ENCODE peak calls at places on chromosomes 16 and 17, in five cellular contexts. O is cardiac muscle cell, D is mesendoderm, A is IMR-90, E is left ventricle myocardium inferior. C is an unnamed sample. For H3K27me3, the result is how much of the 10 kb centered on the place peaks cover.

GRCh38 chr16:15942901-15943690 is 6.3 kb upstream of the ABCC1 start:
- DNase-seq in E (no peak), O (no peak), A (no peak), D (no peak), C (no peak)

GRCh38 chr16:65737831-65738230 is 616.0 kb upstream of the CDH11 start:
- DNase-seq in O (peak), A (no peak), D (peak), E (no peak), C (no peak)

GRCh38 chr17:58344047-58344790 is 7.8 kb downstream of the SUPT4H1 start:
- DNase-seq in A (no peak), D (no peak), O (no peak), E (no peak), C (no peak)

GRCh38 chr16:13390093-13390985 is 488.9 kb downstream of the SHISA9 start:
- DNase-seq in A (no peak), D (peak), E (no peak), O (peak), C (no peak)

GRCh38 chr17:73099504-73099903 is 7.0 kb upstream of the SLC39A11 start:
- DNase-seq in E (no peak), D (no peak), O (no peak), A (no peak), C (no peak)

GRCh38 chr16:88516666-88517065 is 53.5 kb upstream of the ZC3H18 start:
- DNase-seq in O (no peak), E (no peak), A (no peak), D (no peak), C (no peak)

GRCh38 chr16:62213763-62214162 is 177.5 kb upstream of the CDH8 start:
- DNase-seq in D (peak), E (no peak), A (no peak), O (no peak), C (no peak)

GRCh38 chr17:82170412-82170961 is 42.2 kb downstream of the CCDC57 start:
- DNase-seq in A (no peak), O (no peak), E (peak), D (no peak), C (no peak)

GRCh38 chr17:42023524-42024349 is 3.8 kb downstream of the NKIRAS2 start:
- DNase-seq in O (no peak), A (no peak), E (peak), D (peak), C (no peak)

GRCh38 chr17:64777413-64778101 is 115.5 kb upstream of the SMURF2 start:
- DNase-seq in O (no peak), A (no peak), D (no peak), E (peak), C (no peak)

GRCh38 chr17:79803997-79804855 is 7.3 kb upstream of the CBX8 start:
- DNase-seq in O (no peak), A (no peak), D (no peak), E (no peak), C (no peak)

GRCh38 chr16:89828870-89829629 is 775 bp downstream of the SPIRE2 start:
- DNase-seq in A (no peak), E (no peak), O (no peak), D (peak), C (no peak)

GRCh38 chr16:77599793-77600415 is 122.4 kb upstream of the NUDT7 start:
- DNase-seq in A (peak), E (no peak), O (peak), D (no peak), C (peak)

GRCh38 chr16:83715217-83715920 is 92.4 kb upstream of the HSBP1 start:
- DNase-seq in E (no peak), O (no peak), A (no peak), D (no peak), C (no peak)

GRCh38 chr16:73771676-73772075 is 524.9 kb upstream of the PSMD7 start:
- DNase-seq in D (no peak), O (no peak), A (no peak), E (no peak), C (peak)

GRCh38 chr17:75130632-75131277 is 787 bp downstream of the NT5C start:
- DNase-seq in A (peak), O (peak), E (peak), D (peak), C (peak)

GRCh38 chr17:79850571-79851460 is 11.6 kb upstream of the CBX4 start:
- DNase-seq in E (no peak), D (peak), A (peak), O (no peak), C (peak)

GRCh38 chr16:67155305-67156145 is 4.2 kb downstream of the TRADD start:
- DNase-seq in O (peak), E (peak), D (peak), A (peak), C (peak)

GRCh38 chr16:14179116-14179515 is 108.0 kb downstream of the MRTFB start:
- DNase-seq in A (peak), O (no peak), D (no peak), E (no peak), C (no peak)

GRCh38 chr16:25109643-25110042 is 1.9 kb upstream of the LCMT1 start:
- DNase-seq in A (peak), E (no peak), O (no peak), D (no peak), C (peak)

GRCh38 chr17:79818026-79818758 is 21.0 kb downstream of the CBX4 start:
- DNase-seq in D (no peak), O (no peak), A (no peak), E (no peak), C (no peak)

GRCh38 chr16:77898671-77899211 is 110.4 kb downstream of the VAT1L start:
- DNase-seq in E (no peak), A (peak), O (no peak), D (no peak), C (no peak)

GRCh38 chr16:57349212-57350031 is 9.2 kb upstream of the CCL22 start:
- DNase-seq in D (no peak), A (no peak), O (no peak), E (no peak), C (no peak)

GRCh38 chr17:11944587-11944986 is 52.7 kb downstream of the ZNF18 start:
- DNase-seq in D (no peak), E (no peak), O (no peak), A (no peak), C (no peak)

GRCh38 chr17:75691371-75692290 is 24.5 kb downstream of the SAP30BP start:
- DNase-seq in O (no peak), D (no peak), A (peak), E (no peak), C (no peak)

DNA sequence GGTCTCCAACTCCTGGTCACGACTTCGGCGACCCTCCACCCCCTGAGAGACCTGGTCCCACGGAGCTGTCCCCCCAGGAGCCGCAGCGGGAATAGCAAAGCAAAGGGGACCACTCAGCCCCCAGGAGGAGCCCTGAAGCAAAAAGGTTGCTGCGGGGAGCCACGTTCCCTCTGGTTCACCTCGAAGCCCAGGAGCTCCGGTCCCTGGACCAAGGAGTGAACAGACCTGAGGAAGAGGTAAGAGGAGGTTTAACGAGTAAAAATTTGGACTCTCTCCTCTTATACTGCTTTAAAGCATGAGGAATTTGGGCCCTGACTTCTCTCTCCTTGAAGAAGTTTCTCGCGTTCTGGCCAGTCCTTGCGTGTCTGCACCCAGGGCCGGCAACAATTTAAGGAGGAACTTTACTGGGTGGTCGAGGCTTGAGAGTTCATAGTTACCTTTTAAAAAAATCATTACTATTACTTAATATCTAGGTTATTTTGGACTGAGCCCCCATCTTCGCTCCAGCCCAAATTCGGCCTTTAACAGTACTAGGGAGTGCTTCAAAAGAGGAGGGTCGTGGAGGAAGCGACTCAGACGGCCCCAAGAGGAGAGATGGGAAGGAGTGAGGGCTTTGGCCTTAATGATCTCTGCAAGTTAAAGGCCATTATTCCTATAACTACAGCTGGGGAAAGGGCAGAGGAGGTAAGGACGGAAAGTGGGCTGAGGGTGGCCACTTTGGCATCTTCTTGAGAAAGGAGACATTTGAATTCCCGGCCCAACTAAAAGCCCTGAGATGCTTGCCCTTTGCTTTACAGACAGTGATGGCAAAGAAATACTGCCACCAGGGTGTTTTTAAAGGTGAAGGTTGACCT is 16.9 kb upstream of the HOXB9 start:
- DNase-seq in A (no peak), E (no peak), D (no peak), O (no peak), C (no peak)
- H3K27me3 ChIP-seq in A (half or more), E (half or more), D (half or more), O (half or more), C (half or more)

GRCh38 chr16:19524356-19524865 is 669 bp downstream of the CCP110 start:
- DNase-seq in D (no peak), A (no peak), E (no peak), O (peak), C (no peak)

GRCh38 chr16:19523559-19524355 is at the start of gene CCP110:
- DNase-seq in A (peak), D (peak), O (peak), E (peak), C (peak)

GRCh38 chr16:19521471-19522368 is at the start of gene GDE1:
- DNase-seq in A (peak), D (peak), E (peak), O (peak), C (peak)

GRCh38 chr16:19522369-19523159 is 666 bp upstream of the GDE1 start:
- DNase-seq in D (no peak), O (no peak), E (no peak), A (no peak), C (no peak)

GRCh38 chr16:19523184-19523558 is 571 bp upstream of the CCP110 start:
- DNase-seq in O (no peak), D (peak), E (no peak), A (no peak), C (no peak)
- H3K4me3 ChIP-seq in O (no peak), D (no peak), E (peak), A (no peak), C (no peak)

GRCh38 chr16:85249830-85250455 is 137.7 kb upstream of the CIBAR2 start:
- DNase-seq in A (no peak), O (no peak), D (no peak), E (no peak), C (no peak)

GRCh38 chr16:85252014-85252413 is 139.7 kb upstream of the CIBAR2 start:
- DNase-seq in E (no peak), A (no peak), O (no peak), D (no peak), C (no peak)

GRCh38 chr16:85251225-85251760 is 139.0 kb upstream of the CIBAR2 start:
- DNase-seq in D (no peak), A (no peak), O (no peak), E (no peak), C (no peak)

GRCh38 chr16:85249418-85249817 is 137.1 kb upstream of the CIBAR2 start:
- DNase-seq in D (no peak), A (no peak), E (no peak), O (no peak), C (no peak)

GRCh38 chr16:85250609-85251223 is 138.4 kb upstream of the CIBAR2 start:
- DNase-seq in O (no peak), E (no peak), D (no peak), A (no peak), C (no peak)
- H3K27me3 ChIP-seq in O (under half), E (under half), D (under half), A (under half), C (under half)

GRCh38 chr16:4376820-4377572 is 5.3 kb downstream of the VASN start:
- DNase-seq in A (no peak), O (no peak), D (peak), E (no peak), C (no peak)

GRCh38 chr16:4378202-4378666 is 6.6 kb downstream of the VASN start:
- DNase-seq in O (no peak), D (no peak), E (peak), A (no peak), C (no peak)

GRCh38 chr16:4377573-4378146 is 6.0 kb downstream of the VASN start:
- DNase-seq in D (peak), E (no peak), O (no peak), A (no peak), C (no peak)

GRCh38 chr16:4375717-4376116 is 4.1 kb downstream of the VASN start:
- DNase-seq in E (no peak), D (no peak), A (no peak), O (no peak), C (no peak)

DNA sequence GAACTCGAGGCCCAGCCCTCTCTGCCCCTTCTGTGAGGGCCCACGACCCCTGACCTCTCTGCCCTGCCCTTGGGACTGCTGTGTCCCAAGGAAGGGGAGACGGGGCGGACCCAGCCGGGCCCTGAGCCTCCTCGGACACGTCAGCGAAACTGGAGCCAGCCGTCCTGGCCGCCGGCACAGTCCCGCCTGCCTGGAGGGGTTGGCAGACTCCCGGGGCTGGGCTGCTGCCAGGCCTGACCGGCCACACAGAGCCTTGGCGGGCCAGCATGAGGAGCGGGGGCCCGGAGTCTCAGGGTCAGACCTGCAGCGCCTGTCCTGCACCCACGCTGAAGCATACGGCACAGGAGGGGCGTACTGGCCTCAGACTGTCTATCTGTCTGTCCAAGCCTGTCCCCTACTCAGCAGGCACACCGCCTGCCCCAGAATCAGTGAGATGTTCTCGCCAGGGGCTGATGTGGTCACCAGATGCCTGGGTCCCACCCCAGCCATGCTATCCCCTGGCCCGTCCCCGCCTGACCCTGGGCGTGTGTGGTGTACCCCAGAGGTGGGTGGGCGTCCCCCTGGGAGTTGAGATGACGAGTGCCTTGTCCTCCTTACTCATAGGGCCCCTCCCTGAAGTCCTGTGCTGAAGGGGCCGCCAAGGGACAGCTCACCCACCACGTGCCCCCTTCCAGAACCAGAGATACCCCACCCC is 4.6 kb downstream of the VASN start:
- DNase-seq in D (no peak), A (peak), E (peak), O (no peak), C (peak)
- H3K4me3 ChIP-seq in D (no peak), A (peak), E (peak), O (no peak), C (peak)

DNA sequence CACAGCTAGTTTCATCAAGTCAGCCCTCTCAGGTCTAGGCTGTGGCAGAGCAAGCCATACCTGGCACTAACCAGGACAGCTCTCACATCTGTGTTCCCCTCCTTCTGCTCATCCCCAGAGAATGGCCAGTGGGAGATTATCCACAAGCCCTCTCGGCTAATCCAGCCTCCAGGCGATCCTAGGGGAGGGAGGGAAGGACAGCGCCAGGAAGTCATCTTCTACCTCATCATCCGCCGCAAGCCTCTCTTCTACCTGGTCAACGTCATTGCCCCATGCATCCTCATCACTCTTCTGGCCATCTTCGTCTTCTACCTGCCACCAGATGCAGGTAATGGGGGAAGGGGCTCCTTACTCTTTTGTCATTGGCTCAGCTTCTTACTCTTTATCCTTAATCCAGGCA is 3.6 kb downstream of the CHRNB1 start:
- DNase-seq in O (no peak), E (no peak), D (no peak), A (no peak), C (no peak)
- H3K27me3 ChIP-seq in O (under half), E (under half), D (under half), A (under half), C (under half)

GRCh38 chr17:29585080-29585751 is 4.2 kb downstream of the GIT1 start:
- DNase-seq in D (no peak), E (no peak), A (no peak), O (no peak), C (no peak)
- H3K4me3 ChIP-seq in D (no peak), E (peak), A (no peak), O (no peak), C (no peak)

GRCh38 chr16:84982434-84982833 is 28.9 kb downstream of the ZDHHC7 start:
- DNase-seq in E (no peak), O (peak), D (no peak), A (no peak), C (no peak)
- H3K27me3 ChIP-seq in E (under half), O (under half), D (under half), A (under half), C (under half)